ENCODE peak calls at places on chromosomes 6 and 20, in six cellular contexts. G is AG09319, V is cardiac septum, K is B cell, O is GM13977, E is ACHN. Z is an unnamed sample.

GRCh38 chr20:57762531-57763234 is 52.9 kb upstream of the PMEPA1 start:
- DNase-seq in G (no peak), V (peak; percentile 35), K (no peak), O (no peak), E (no peak), Z (no peak)

GRCh38 chr6:112337209-112337638 is 9.9 kb upstream of the RFPL4B start:
- DNase-seq in G (peak; percentile 67), V (no peak), K (no peak), O (no peak), E (peak; percentile 67), Z (peak; percentile 20)

GRCh38 chr6:26185802-26186201 is 98.6 kb downstream of the HFE start:
- DNase-seq in G (no peak), V (no peak), K (no peak), O (no peak), E (no peak), Z (no peak)

GRCh38 chr6:2853766-2854393 is 12.2 kb upstream of the SERPINB1 start:
- DNase-seq in G (peak; percentile 54), V (no peak), K (peak; percentile 44), O (peak; percentile 59), E (peak; percentile 57), Z (peak; percentile 40)

GRCh38 chr6:16130932-16131387 is 2.1 kb downstream of the MYLIP start:
- DNase-seq in G (peak; percentile 44), V (no peak), K (peak; percentile 67), O (peak; percentile 75), E (peak; percentile 79), Z (no peak)

GRCh38 chr20:22354647-22355046 is 229.7 kb downstream of the FOXA2 start:
- DNase-seq in G (no peak), V (no peak), K (no peak), O (no peak), E (no peak), Z (no peak)

GRCh38 chr6:134537146-134537555 is 219.2 kb upstream of the SGK1 start:
- DNase-seq in G (peak; percentile 44), V (no peak), K (no peak), O (no peak), E (peak; percentile 75), Z (peak; percentile 17)

GRCh38 chr6:68635706-68636513 is 828 bp downstream of the ADGRB3 start:
- DNase-seq in G (no peak), V (no peak), K (peak; percentile 26), O (peak; percentile 33), E (no peak), Z (no peak)

GRCh38 chr20:23112595-23112994 is 26.5 kb upstream of the CD93 start:
- DNase-seq in G (no peak), V (peak; percentile 43), K (no peak), O (no peak), E (no peak), Z (no peak)

GRCh38 chr6:113642714-113643442 is 214.3 kb upstream of the MARCKS start:
- DNase-seq in G (no peak), V (no peak), K (no peak), O (peak; percentile 46), E (no peak), Z (no peak)

GRCh38 chr20:20079102-20079784 is 26.9 kb downstream of the CFAP61 start:
- DNase-seq in G (no peak), V (no peak), K (no peak), O (no peak), E (no peak), Z (no peak)

GRCh38 chr6:101663099-101663498 is 269.6 kb downstream of the GRIK2 start:
- DNase-seq in G (no peak), V (no peak), K (no peak), O (no peak), E (no peak), Z (no peak)

GRCh38 chr6:125406771-125407170 is 105.0 kb upstream of the HDDC2 start:
- DNase-seq in G (no peak), V (no peak), K (no peak), O (no peak), E (no peak), Z (no peak)

GRCh38 chr6:145705561-145705960 is 29.8 kb downstream of the EPM2A start:
- DNase-seq in G (no peak), V (no peak), K (no peak), O (no peak), E (no peak), Z (no peak)

GRCh38 chr6:18165746-18166145 is 10.5 kb downstream of the KDM1B start:
- DNase-seq in G (no peak), V (no peak), K (no peak), O (no peak), E (no peak), Z (no peak)

Z was measured in GOT3.